ENCODE peak calls at places on chromosomes 3 and 15, in six cellular contexts. I is effector CD4-positive, alpha-beta T cell; T is endothelial cell; F is psoas muscle; P is T-helper 1 cell; X is Kasumi-1. V is an unnamed sample.

GRCh38 chr3:71885001-71885400 is 100.1 kb upstream of the PROK2 start:
- DNase-seq in P (no peak), F (no peak), I (no peak), X (no peak), T (no peak), V (no peak)

GRCh38 chr3:12193485-12194165 is 34.9 kb upstream of the TIMP4 start:
- DNase-seq in I (no peak), P (no peak), F (no peak), X (peak; percentile 58), T (no peak), V (peak; percentile 98)

GRCh38 chr3:129304553-129305222 is 26.0 kb downstream of the HMCES start:
- DNase-seq in X (no peak), I (no peak), T (no peak), P (no peak), F (no peak), V (no peak)

GRCh38 chr3:50336452-50337174 is 4.0 kb downstream of the RASSF1 start:
- DNase-seq in X (no peak), T (no peak), F (no peak), I (no peak), P (no peak), V (peak; percentile 35)

GRCh38 chr3:160163259-160163878 is 61.9 kb upstream of the C3orf80 start:
- DNase-seq in F (no peak), I (no peak), P (no peak), T (no peak), X (peak; percentile 37), V (peak; percentile 32)

GRCh38 chr3:30538787-30539186 is 67.6 kb upstream of the TGFBR2 start:
- DNase-seq in T (no peak), X (no peak), P (no peak), F (no peak), I (no peak), V (peak; percentile 87)

GRCh38 chr15:79349526-79349925 is 38.6 kb downstream of the TMED3 start:
- DNase-seq in X (no peak), T (no peak), I (no peak), F (no peak), P (no peak), V (no peak)

GRCh38 chr15:89494941-89495637 is 1.3 kb downstream of the RHCG start:
- DNase-seq in X (peak; percentile 3), I (no peak), P (no peak), F (no peak), T (peak; percentile 57), V (no peak)

GRCh38 chr3:132209860-132210259 is 107.3 kb upstream of the ACP3 start:
- DNase-seq in P (no peak), I (no peak), X (no peak), F (no peak), T (no peak), V (no peak)

GRCh38 chr3:44825264-44825925 is 36.3 kb upstream of the TMEM42 start:
- DNase-seq in X (no peak), I (no peak), P (no peak), T (no peak), F (no peak), V (no peak)

GRCh38 chr3:60579734-60580133 is 671.5 kb downstream of the FHIT start:
- DNase-seq in X (no peak), P (no peak), F (no peak), T (no peak), I (no peak), V (peak; percentile 66)

GRCh38 chr3:89690649-89691048 is 583.2 kb downstream of the EPHA3 start:
- DNase-seq in T (no peak), F (no peak), P (no peak), X (no peak), I (no peak), V (no peak)

GRCh38 chr3:187743195-187744141 is 1.8 kb downstream of the BCL6 start:
- DNase-seq in P (no peak), I (no peak), F (peak; percentile 89), T (peak; percentile 42), X (peak; percentile 1), V (peak; percentile 26)

GRCh38 chr3:108818404-108818803 is 4.2 kb upstream of the TRAT1 start:
- DNase-seq in P (peak; percentile 42), F (no peak), I (peak; percentile 48), X (peak; percentile 67), T (peak; percentile 36), V (peak; percentile 34)

GRCh38 chr3:52483081-52483480 is 12.1 kb upstream of the STAB1 start:
- DNase-seq in X (no peak), P (no peak), F (no peak), I (no peak), T (no peak), V (no peak)

GRCh38 chr3:148601766-148602685 is 95.7 kb upstream of the AGTR1 start:
- DNase-seq in X (no peak), I (no peak), P (no peak), T (no peak), F (no peak), V (no peak)

GRCh38 chr15:38696120-38696727 is 131.6 kb upstream of the RASGRP1 start:
- DNase-seq in F (no peak), T (no peak), P (peak; percentile 33), I (peak; percentile 47), X (peak; percentile 50), V (peak; percentile 64)

GRCh38 chr3:171460226-171461086 is at the start of gene TNIK:
- DNase-seq in F (peak; percentile 94), T (peak; percentile 79), P (peak; percentile 95), I (peak; percentile 95), X (peak; percentile 79), V (peak; percentile 94)

GRCh38 chr3:58036287-58037032 is 28.2 kb downstream of the FLNB start:
- DNase-seq in X (no peak), T (no peak), F (no peak), P (no peak), I (no peak), V (no peak)

GRCh38 chr3:182713743-182714517 is 79.4 kb upstream of the ATP11B start:
- DNase-seq in X (peak; percentile 77), P (no peak), F (no peak), T (no peak), I (no peak), V (peak; percentile 65)

GRCh38 chr15:32790352-32790999 is 72.7 kb downstream of the GREM1 start:
- DNase-seq in P (no peak), F (no peak), X (no peak), I (no peak), T (no peak), V (peak; percentile 36)

GRCh38 chr15:88982304-88982945 is 69.2 kb upstream of the MFGE8 start:
- DNase-seq in P (no peak), X (no peak), T (no peak), I (no peak), F (peak; percentile 81), V (peak; percentile 70)

GRCh38 chr3:105611304-105612192 is 244.8 kb downstream of the ALCAM start:
- DNase-seq in P (no peak), X (no peak), I (no peak), F (no peak), T (no peak), V (no peak)

GRCh38 chr15:84929795-84930371 is 45.4 kb downstream of the SLC28A1 start:
- DNase-seq in I (no peak), X (no peak), P (no peak), F (no peak), T (no peak), V (peak; percentile 93)

GRCh38 chr3:127027061-127027735 is 44.3 kb downstream of the PLXNA1 start:
- DNase-seq in P (no peak), T (no peak), I (no peak), X (no peak), F (no peak), V (no peak)

GRCh38 chr3:178083906-178084823 is 452.1 kb upstream of the KCNMB2 start:
- DNase-seq in P (no peak), F (no peak), I (no peak), T (peak; percentile 10), X (peak; percentile 2), V (no peak)

GRCh38 chr3:124676236-124676635 is 54.0 kb upstream of the UMPS start:
- DNase-seq in I (no peak), P (no peak), F (no peak), T (no peak), X (no peak), V (no peak)

GRCh38 chr3:72092778-72093177 is 307.8 kb upstream of the PROK2 start:
- DNase-seq in X (no peak), T (no peak), P (no peak), I (no peak), F (no peak), V (no peak)

GRCh38 chr15:80660114-80660513 is 35.0 kb upstream of the ABHD17C start:
- DNase-seq in F (no peak), P (no peak), I (no peak), T (peak; percentile 55), X (no peak), V (no peak)

GRCh38 chr15:70474682-70475438 is 288.5 kb downstream of the UACA start:
- DNase-seq in P (no peak), T (no peak), F (peak; percentile 88), X (peak; percentile 66), I (no peak), V (peak; percentile 97)

GRCh38 chr3:129530331-129530761 is 1.9 kb downstream of the RHO start:
- DNase-seq in F (no peak), X (no peak), T (no peak), P (no peak), I (no peak), V (no peak)

GRCh38 chr3:71902258-71903128 is 117.5 kb upstream of the PROK2 start:
- DNase-seq in X (no peak), P (no peak), T (no peak), F (no peak), I (no peak), V (no peak)

V was measured in A172.